ENCODE peak calls at places on chromosomes 12 and 14, in seven cellular contexts. One of them, this sample, is unnamed. For H3K4me1, the result is how much of the 10 kb centered on the place peaks cover.

GRCh38 chr12:113955109-113955970 is 10.8 kb downstream of the RBM19 start:
- DNase-seq in gastrocnemius medialis: no peak
- DNase-seq in right atrium auricular region: no peak
- DNase-seq in lung: no peak
- DNase-seq in fibroblast of lung: peak
- DNase-seq in thoracic aorta: no peak
- DNase-seq in endothelial cell of umbilical vein: peak
- DNase-seq in this sample: peak

GRCh38 chr12:92971869-92972524 is 42.9 kb upstream of the EEA1 start:
- DNase-seq in lung: no peak
- DNase-seq in gastrocnemius medialis: no peak
- DNase-seq in fibroblast of lung: peak
- DNase-seq in right atrium auricular region: no peak
- DNase-seq in endothelial cell of umbilical vein: peak
- DNase-seq in thoracic aorta: no peak
- DNase-seq in this sample: no peak

GRCh38 chr14:32623300-32624093 is 294.4 kb downstream of the AKAP6 start:
- DNase-seq in thoracic aorta: no peak
- DNase-seq in endothelial cell of umbilical vein: no peak
- DNase-seq in lung: no peak
- DNase-seq in gastrocnemius medialis: no peak
- DNase-seq in fibroblast of lung: peak
- DNase-seq in right atrium auricular region: no peak
- DNase-seq in this sample: no peak

GRCh38 chr12:49108958-49109404 is 1.7 kb downstream of the LMBR1L start:
- DNase-seq in endothelial cell of umbilical vein: peak
- DNase-seq in fibroblast of lung: peak
- DNase-seq in thoracic aorta: no peak
- DNase-seq in gastrocnemius medialis: peak
- DNase-seq in lung: peak
- DNase-seq in right atrium auricular region: peak
- DNase-seq in this sample: peak

GRCh38 chr12:79847417-79847816 is 87.5 kb downstream of the PPP1R12A start:
- DNase-seq in fibroblast of lung: no peak
- DNase-seq in right atrium auricular region: no peak
- DNase-seq in gastrocnemius medialis: no peak
- DNase-seq in endothelial cell of umbilical vein: no peak
- DNase-seq in lung: no peak
- DNase-seq in thoracic aorta: no peak
- DNase-seq in this sample: no peak

GRCh38 chr12:46382974-46383653 is 10.5 kb upstream of the SLC38A2 start:
- DNase-seq in lung: peak
- DNase-seq in endothelial cell of umbilical vein: peak
- DNase-seq in gastrocnemius medialis: peak
- DNase-seq in thoracic aorta: peak
- DNase-seq in right atrium auricular region: peak
- DNase-seq in fibroblast of lung: peak
- DNase-seq in this sample: peak

GRCh38 chr12:1884651-1885050 is 33.8 kb downstream of the CACNA2D4 start:
- DNase-seq in thoracic aorta: no peak
- DNase-seq in endothelial cell of umbilical vein: no peak
- DNase-seq in fibroblast of lung: no peak
- DNase-seq in gastrocnemius medialis: no peak
- DNase-seq in right atrium auricular region: peak
- DNase-seq in lung: no peak
- DNase-seq in this sample: no peak

GRCh38 chr12:54228471-54228870 is 39.7 kb upstream of the SMUG1 start:
- DNase-seq in lung: no peak
- DNase-seq in fibroblast of lung: no peak
- DNase-seq in gastrocnemius medialis: no peak
- DNase-seq in endothelial cell of umbilical vein: no peak
- DNase-seq in thoracic aorta: no peak
- DNase-seq in right atrium auricular region: no peak
- DNase-seq in this sample: no peak

GRCh38 chr14:42174357-42174756 is 567.7 kb downstream of the LRFN5 start:
- DNase-seq in fibroblast of lung: no peak
- DNase-seq in lung: no peak
- DNase-seq in endothelial cell of umbilical vein: no peak
- DNase-seq in right atrium auricular region: no peak
- DNase-seq in gastrocnemius medialis: no peak
- DNase-seq in thoracic aorta: no peak
- DNase-seq in this sample: no peak

GRCh38 chr12:60345442-60345841 is 749.6 kb downstream of the SLC16A7 start:
- DNase-seq in thoracic aorta: no peak
- DNase-seq in right atrium auricular region: no peak
- DNase-seq in gastrocnemius medialis: no peak
- DNase-seq in endothelial cell of umbilical vein: no peak
- DNase-seq in fibroblast of lung: no peak
- DNase-seq in lung: no peak
- DNase-seq in this sample: no peak

GRCh38 chr12:100576311-100577036 is 3.0 kb downstream of the GAS2L3 start:
- DNase-seq in lung: no peak
- DNase-seq in fibroblast of lung: peak
- DNase-seq in right atrium auricular region: no peak
- DNase-seq in thoracic aorta: no peak
- DNase-seq in endothelial cell of umbilical vein: peak
- DNase-seq in gastrocnemius medialis: no peak
- DNase-seq in this sample: no peak

GRCh38 chr12:62631531-62632520 is 165.2 kb downstream of the MON2 start:
- DNase-seq in right atrium auricular region: peak
- DNase-seq in lung: peak
- DNase-seq in endothelial cell of umbilical vein: peak
- DNase-seq in gastrocnemius medialis: peak
- DNase-seq in thoracic aorta: no peak
- DNase-seq in fibroblast of lung: peak
- DNase-seq in this sample: peak

GRCh38 chr12:96810477-96810876 is 96.6 kb upstream of the NEDD1 start:
- DNase-seq in gastrocnemius medialis: no peak
- DNase-seq in lung: no peak
- DNase-seq in right atrium auricular region: no peak
- DNase-seq in thoracic aorta: no peak
- DNase-seq in endothelial cell of umbilical vein: peak
- DNase-seq in fibroblast of lung: peak
- DNase-seq in this sample: no peak

GRCh38 chr12:62692884-62693283 is 226.3 kb downstream of the MON2 start:
- DNase-seq in lung: no peak
- DNase-seq in fibroblast of lung: peak
- DNase-seq in thoracic aorta: no peak
- DNase-seq in gastrocnemius medialis: no peak
- DNase-seq in endothelial cell of umbilical vein: no peak
- DNase-seq in right atrium auricular region: no peak
- DNase-seq in this sample: no peak

GRCh38 chr12:27595231-27595642 is 71.2 kb downstream of the PPFIBP1 start:
- DNase-seq in endothelial cell of umbilical vein: peak
- DNase-seq in right atrium auricular region: peak
- DNase-seq in lung: no peak
- DNase-seq in fibroblast of lung: peak
- DNase-seq in thoracic aorta: peak
- DNase-seq in gastrocnemius medialis: peak
- DNase-seq in this sample: peak

GRCh38 chr14:28704153-28704552 is 62.4 kb upstream of the FOXG1 start:
- DNase-seq in thoracic aorta: no peak
- DNase-seq in right atrium auricular region: no peak
- DNase-seq in gastrocnemius medialis: no peak
- DNase-seq in fibroblast of lung: peak
- DNase-seq in lung: no peak
- DNase-seq in endothelial cell of umbilical vein: no peak
- DNase-seq in this sample: no peak

GRCh38 chr12:59040043-59040442 is 119.7 kb upstream of the LRIG3 start:
- DNase-seq in fibroblast of lung: peak
- DNase-seq in lung: no peak
- DNase-seq in gastrocnemius medialis: no peak
- DNase-seq in endothelial cell of umbilical vein: no peak
- DNase-seq in thoracic aorta: no peak
- DNase-seq in right atrium auricular region: no peak
- DNase-seq in this sample: no peak

GRCh38 chr14:101088395-101088667 is 184.8 kb upstream of the RTL1 start:
- DNase-seq in right atrium auricular region: peak
- DNase-seq in lung: no peak
- DNase-seq in thoracic aorta: no peak
- DNase-seq in fibroblast of lung: no peak
- DNase-seq in endothelial cell of umbilical vein: no peak
- DNase-seq in gastrocnemius medialis: no peak
- DNase-seq in this sample: peak

GRCh38 chr12:120979862-120980696 is 1.7 kb downstream of the HNF1A start:
- DNase-seq in fibroblast of lung: no peak
- DNase-seq in gastrocnemius medialis: no peak
- DNase-seq in endothelial cell of umbilical vein: no peak
- DNase-seq in right atrium auricular region: no peak
- DNase-seq in lung: no peak
- DNase-seq in thoracic aorta: no peak
- DNase-seq in this sample: peak

GRCh38 chr14:20624495-20625070 is 16.9 kb downstream of the OR6S1 start:
- DNase-seq in thoracic aorta: no peak
- DNase-seq in gastrocnemius medialis: peak
- DNase-seq in endothelial cell of umbilical vein: no peak
- DNase-seq in fibroblast of lung: peak
- DNase-seq in right atrium auricular region: peak
- DNase-seq in lung: peak
- DNase-seq in this sample: no peak

GRCh38 chr14:34711169-34711568 is 3.2 kb downstream of the CFL2 start:
- DNase-seq in gastrocnemius medialis: peak
- DNase-seq in right atrium auricular region: no peak
- DNase-seq in lung: no peak
- DNase-seq in endothelial cell of umbilical vein: peak
- DNase-seq in fibroblast of lung: peak
- DNase-seq in thoracic aorta: no peak
- DNase-seq in this sample: no peak

GRCh38 chr14:22646570-22647254 is 2.6 kb upstream of the OR6J1 start:
- DNase-seq in thoracic aorta: no peak
- DNase-seq in lung: no peak
- DNase-seq in right atrium auricular region: no peak
- DNase-seq in endothelial cell of umbilical vein: no peak
- DNase-seq in gastrocnemius medialis: no peak
- DNase-seq in fibroblast of lung: peak
- DNase-seq in this sample: no peak

GRCh38 chr12:100632445-100632892 is 59.0 kb downstream of the GAS2L3 start:
- DNase-seq in fibroblast of lung: no peak
- DNase-seq in gastrocnemius medialis: no peak
- DNase-seq in right atrium auricular region: no peak
- DNase-seq in endothelial cell of umbilical vein: no peak
- DNase-seq in thoracic aorta: no peak
- DNase-seq in lung: no peak
- DNase-seq in this sample: no peak

GRCh38 chr14:39266589-39266870 is 32.8 kb downstream of the MIA2 start:
- DNase-seq in lung: peak
- DNase-seq in right atrium auricular region: no peak
- DNase-seq in fibroblast of lung: peak
- DNase-seq in gastrocnemius medialis: no peak
- DNase-seq in thoracic aorta: no peak
- DNase-seq in endothelial cell of umbilical vein: no peak
- DNase-seq in this sample: peak

GRCh38 chr12:1618489-1618888 is 10.5 kb upstream of the WNT5B start:
- DNase-seq in fibroblast of lung: peak
- DNase-seq in lung: no peak
- DNase-seq in thoracic aorta: no peak
- DNase-seq in right atrium auricular region: no peak
- DNase-seq in gastrocnemius medialis: no peak
- DNase-seq in endothelial cell of umbilical vein: peak
- DNase-seq in this sample: no peak

GRCh38 chr12:14772946-14773345 is 30.3 kb downstream of the WBP11 start:
- DNase-seq in right atrium auricular region: no peak
- DNase-seq in endothelial cell of umbilical vein: no peak
- DNase-seq in gastrocnemius medialis: no peak
- DNase-seq in lung: no peak
- DNase-seq in thoracic aorta: no peak
- DNase-seq in fibroblast of lung: no peak
- DNase-seq in this sample: no peak
- H3K27ac ChIP-seq in right atrium auricular region: no peak
- H3K27ac ChIP-seq in endothelial cell of umbilical vein: no peak
- H3K27ac ChIP-seq in gastrocnemius medialis: no peak
- H3K27ac ChIP-seq in lung: no peak
- H3K27ac ChIP-seq in thoracic aorta: no peak
- H3K27ac ChIP-seq in fibroblast of lung: no peak
- H3K27ac ChIP-seq in this sample: no peak

GRCh38 chr12:65943388-65944137 is 119.3 kb downstream of the HMGA2 start:
- DNase-seq in lung: no peak
- DNase-seq in fibroblast of lung: no peak
- DNase-seq in right atrium auricular region: no peak
- DNase-seq in gastrocnemius medialis: no peak
- DNase-seq in thoracic aorta: no peak
- DNase-seq in endothelial cell of umbilical vein: no peak
- DNase-seq in this sample: no peak

GRCh38 chr12:65946419-65946818 is 122.1 kb downstream of the HMGA2 start:
- DNase-seq in gastrocnemius medialis: no peak
- DNase-seq in lung: no peak
- DNase-seq in right atrium auricular region: no peak
- DNase-seq in fibroblast of lung: no peak
- DNase-seq in endothelial cell of umbilical vein: no peak
- DNase-seq in thoracic aorta: no peak
- DNase-seq in this sample: no peak

GRCh38 chr12:65944637-65945036 is 120.4 kb downstream of the HMGA2 start:
- DNase-seq in lung: no peak
- DNase-seq in thoracic aorta: no peak
- DNase-seq in fibroblast of lung: no peak
- DNase-seq in endothelial cell of umbilical vein: no peak
- DNase-seq in gastrocnemius medialis: no peak
- DNase-seq in right atrium auricular region: no peak
- DNase-seq in this sample: no peak

GRCh38 chr12:65946821-65947220 is 122.5 kb downstream of the HMGA2 start:
- DNase-seq in lung: no peak
- DNase-seq in right atrium auricular region: no peak
- DNase-seq in endothelial cell of umbilical vein: no peak
- DNase-seq in thoracic aorta: no peak
- DNase-seq in gastrocnemius medialis: no peak
- DNase-seq in fibroblast of lung: peak
- DNase-seq in this sample: no peak

GRCh38 chr12:65945457-65945856 is 121.2 kb downstream of the HMGA2 start:
- DNase-seq in fibroblast of lung: no peak
- DNase-seq in thoracic aorta: no peak
- DNase-seq in right atrium auricular region: no peak
- DNase-seq in gastrocnemius medialis: no peak
- DNase-seq in lung: no peak
- DNase-seq in endothelial cell of umbilical vein: no peak
- DNase-seq in this sample: no peak
- H3K4me1 ChIP-seq in fibroblast of lung: under half
- H3K4me1 ChIP-seq in thoracic aorta: under half
- H3K4me1 ChIP-seq in right atrium auricular region: under half
- H3K4me1 ChIP-seq in gastrocnemius medialis: under half
- H3K4me1 ChIP-seq in lung: under half
- H3K4me1 ChIP-seq in endothelial cell of umbilical vein: half or more
- H3K4me1 ChIP-seq in this sample: under half

DNA sequence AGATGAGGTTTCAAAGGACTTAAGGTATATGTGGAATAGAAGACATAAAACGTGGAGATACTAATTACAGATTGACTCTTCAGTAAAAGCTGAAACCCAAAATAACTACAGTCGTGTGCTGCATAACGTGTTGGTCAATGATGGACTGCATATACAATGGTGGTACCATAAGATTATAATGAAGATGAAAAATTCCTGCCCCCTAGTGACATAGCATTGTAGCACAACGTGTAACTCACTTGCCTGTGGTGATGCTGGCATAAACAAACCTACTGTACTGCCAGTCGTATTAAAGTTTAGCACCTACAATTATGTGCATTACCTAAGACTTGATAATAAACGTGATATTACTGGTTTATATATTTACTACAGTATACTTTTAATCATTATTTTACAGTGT is 150.3 kb downstream of the LRRK2 start:
- DNase-seq in lung: no peak
- DNase-seq in fibroblast of lung: no peak
- DNase-seq in endothelial cell of umbilical vein: peak
- DNase-seq in thoracic aorta: no peak
- DNase-seq in right atrium auricular region: no peak
- DNase-seq in gastrocnemius medialis: no peak
- DNase-seq in this sample: no peak
- TF ChIP-seq CTCF in lung: no peak
- TF ChIP-seq CTCF in fibroblast of lung: peak
- TF ChIP-seq CTCF in endothelial cell of umbilical vein: peak
- TF ChIP-seq CTCF in thoracic aorta: no peak
- TF ChIP-seq CTCF in right atrium auricular region: no peak
- TF ChIP-seq CTCF in gastrocnemius medialis: no peak
- TF ChIP-seq CTCF in this sample: no peak

GRCh38 chr12:111439657-111440151 is 34.0 kb downstream of the SH2B3 start:
- DNase-seq in gastrocnemius medialis: no peak
- DNase-seq in right atrium auricular region: no peak
- DNase-seq in thoracic aorta: no peak
- DNase-seq in lung: no peak
- DNase-seq in endothelial cell of umbilical vein: no peak
- DNase-seq in fibroblast of lung: no peak
- DNase-seq in this sample: no peak
- H3K27ac ChIP-seq in gastrocnemius medialis: peak
- H3K27ac ChIP-seq in right atrium auricular region: peak
- H3K27ac ChIP-seq in thoracic aorta: no peak
- H3K27ac ChIP-seq in lung: no peak
- H3K27ac ChIP-seq in endothelial cell of umbilical vein: no peak
- H3K27ac ChIP-seq in fibroblast of lung: no peak
- H3K27ac ChIP-seq in this sample: no peak